ENCODE peak calls at places on chromosomes 5 and 9, in nine cellular contexts. One of them, this sample, is unnamed.

GRCh38 chr5:89729623-89730390 is 679.7 kb downstream of the CETN3 start:
- DNase-seq in pancreas: no peak
- DNase-seq in lung: no peak
- DNase-seq in heart right ventricle: no peak
- DNase-seq in RWPE2: no peak
- DNase-seq in CD8-positive, alpha-beta memory T cell: no peak
- DNase-seq in A549: no peak
- DNase-seq in right cardiac atrium: no peak
- DNase-seq in IMR-90: no peak
- DNase-seq in this sample: peak

GRCh38 chr9:82436480-82436879 is 447.9 kb downstream of the SPATA31D1 start:
- DNase-seq in pancreas: no peak
- DNase-seq in lung: no peak
- DNase-seq in heart right ventricle: no peak
- DNase-seq in RWPE2: no peak
- DNase-seq in CD8-positive, alpha-beta memory T cell: no peak
- DNase-seq in A549: no peak
- DNase-seq in right cardiac atrium: no peak
- DNase-seq in IMR-90: peak
- DNase-seq in this sample: peak

GRCh38 chr5:82735160-82735789 is 341.9 kb downstream of the TMEM167A start:
- DNase-seq in pancreas: no peak
- DNase-seq in lung: no peak
- DNase-seq in heart right ventricle: no peak
- DNase-seq in RWPE2: no peak
- DNase-seq in CD8-positive, alpha-beta memory T cell: no peak
- DNase-seq in A549: no peak
- DNase-seq in right cardiac atrium: no peak
- DNase-seq in IMR-90: peak
- DNase-seq in this sample: peak

GRCh38 chr9:23586906-23587305 is 239.1 kb downstream of the ELAVL2 start:
- DNase-seq in pancreas: no peak
- DNase-seq in lung: no peak
- DNase-seq in heart right ventricle: no peak
- DNase-seq in RWPE2: no peak
- DNase-seq in CD8-positive, alpha-beta memory T cell: no peak
- DNase-seq in A549: no peak
- DNase-seq in right cardiac atrium: no peak
- DNase-seq in IMR-90: no peak
- DNase-seq in this sample: no peak

GRCh38 chr5:122310886-122311285 is 1.2 kb upstream of the SNCAIP start:
- DNase-seq in pancreas: no peak
- DNase-seq in lung: no peak
- DNase-seq in heart right ventricle: no peak
- DNase-seq in RWPE2: no peak
- DNase-seq in CD8-positive, alpha-beta memory T cell: no peak
- DNase-seq in A549: no peak
- DNase-seq in right cardiac atrium: peak
- DNase-seq in IMR-90: no peak
- DNase-seq in this sample: no peak

GRCh38 chr5:38323645-38324295 is 65.4 kb downstream of the EGFLAM start:
- DNase-seq in pancreas: no peak
- DNase-seq in lung: no peak
- DNase-seq in heart right ventricle: no peak
- DNase-seq in RWPE2: no peak
- DNase-seq in CD8-positive, alpha-beta memory T cell: no peak
- DNase-seq in A549: no peak
- DNase-seq in right cardiac atrium: no peak
- DNase-seq in IMR-90: peak
- DNase-seq in this sample: peak

GRCh38 chr9:6302417-6302816 is 25.8 kb upstream of the TPD52L3 start:
- DNase-seq in pancreas: no peak
- DNase-seq in lung: no peak
- DNase-seq in heart right ventricle: no peak
- DNase-seq in RWPE2: no peak
- DNase-seq in CD8-positive, alpha-beta memory T cell: no peak
- DNase-seq in A549: peak
- DNase-seq in right cardiac atrium: no peak
- DNase-seq in IMR-90: peak
- DNase-seq in this sample: peak

GRCh38 chr5:135139397-135140134 is 105.5 kb upstream of the PITX1 start:
- DNase-seq in pancreas: no peak
- DNase-seq in lung: no peak
- DNase-seq in heart right ventricle: no peak
- DNase-seq in RWPE2: no peak
- DNase-seq in CD8-positive, alpha-beta memory T cell: no peak
- DNase-seq in A549: peak
- DNase-seq in right cardiac atrium: no peak
- DNase-seq in IMR-90: peak
- DNase-seq in this sample: peak

GRCh38 chr5:56840597-56840996 is 25.2 kb downstream of the MAP3K1 start:
- DNase-seq in pancreas: no peak
- DNase-seq in lung: no peak
- DNase-seq in heart right ventricle: no peak
- DNase-seq in RWPE2: no peak
- DNase-seq in CD8-positive, alpha-beta memory T cell: no peak
- DNase-seq in A549: no peak
- DNase-seq in right cardiac atrium: no peak
- DNase-seq in IMR-90: no peak
- DNase-seq in this sample: no peak

GRCh38 chr5:21031001-21031400 is 1043.0 kb upstream of the CDH18 start:
- DNase-seq in pancreas: no peak
- DNase-seq in lung: no peak
- DNase-seq in heart right ventricle: no peak
- DNase-seq in RWPE2: no peak
- DNase-seq in CD8-positive, alpha-beta memory T cell: no peak
- DNase-seq in A549: no peak
- DNase-seq in right cardiac atrium: no peak
- DNase-seq in IMR-90: no peak
- DNase-seq in this sample: no peak

GRCh38 chr9:136385015-136385414 is 11.5 kb upstream of the CARD9 start:
- DNase-seq in pancreas: no peak
- DNase-seq in lung: no peak
- DNase-seq in heart right ventricle: no peak
- DNase-seq in RWPE2: no peak
- DNase-seq in CD8-positive, alpha-beta memory T cell: peak
- DNase-seq in A549: no peak
- DNase-seq in right cardiac atrium: no peak
- DNase-seq in IMR-90: no peak
- DNase-seq in this sample: no peak

GRCh38 chr5:143448518-143448917 is 45.0 kb upstream of the NR3C1 start:
- DNase-seq in pancreas: no peak
- DNase-seq in lung: no peak
- DNase-seq in heart right ventricle: no peak
- DNase-seq in RWPE2: no peak
- DNase-seq in CD8-positive, alpha-beta memory T cell: peak
- DNase-seq in A549: no peak
- DNase-seq in right cardiac atrium: no peak
- DNase-seq in IMR-90: no peak
- DNase-seq in this sample: no peak

GRCh38 chr5:88952344-88952743 is 69.4 kb upstream of the MEF2C start:
- DNase-seq in pancreas: no peak
- DNase-seq in lung: no peak
- DNase-seq in heart right ventricle: no peak
- DNase-seq in RWPE2: no peak
- DNase-seq in CD8-positive, alpha-beta memory T cell: no peak
- DNase-seq in A549: no peak
- DNase-seq in right cardiac atrium: no peak
- DNase-seq in IMR-90: peak
- DNase-seq in this sample: peak

GRCh38 chr9:34374905-34375552 is 1.7 kb downstream of the MYORG start:
- DNase-seq in pancreas: peak
- DNase-seq in lung: no peak
- DNase-seq in heart right ventricle: no peak
- DNase-seq in RWPE2: no peak
- DNase-seq in CD8-positive, alpha-beta memory T cell: no peak
- DNase-seq in A549: peak
- DNase-seq in right cardiac atrium: no peak
- DNase-seq in IMR-90: no peak
- DNase-seq in this sample: peak

GRCh38 chr9:112091805-112092204 is 83.3 kb downstream of the SUSD1 start:
- DNase-seq in pancreas: peak
- DNase-seq in lung: no peak
- DNase-seq in heart right ventricle: no peak
- DNase-seq in RWPE2: no peak
- DNase-seq in CD8-positive, alpha-beta memory T cell: no peak
- DNase-seq in A549: peak
- DNase-seq in right cardiac atrium: no peak
- DNase-seq in IMR-90: peak
- DNase-seq in this sample: no peak

GRCh38 chr9:89888677-89889076 is 283.9 kb downstream of the GADD45G start:
- DNase-seq in pancreas: no peak
- DNase-seq in lung: no peak
- DNase-seq in heart right ventricle: no peak
- DNase-seq in RWPE2: peak
- DNase-seq in CD8-positive, alpha-beta memory T cell: no peak
- DNase-seq in A549: no peak
- DNase-seq in right cardiac atrium: no peak
- DNase-seq in IMR-90: no peak
- DNase-seq in this sample: no peak
- H3K4me3 ChIP-seq in pancreas: no peak
- H3K4me3 ChIP-seq in lung: no peak
- H3K4me3 ChIP-seq in heart right ventricle: no peak
- H3K4me3 ChIP-seq in RWPE2: no peak
- H3K4me3 ChIP-seq in CD8-positive, alpha-beta memory T cell: no peak
- H3K4me3 ChIP-seq in A549: no peak
- H3K4me3 ChIP-seq in right cardiac atrium: no peak
- H3K4me3 ChIP-seq in IMR-90: no peak
- H3K4me3 ChIP-seq in this sample: no peak

GRCh38 chr5:112737472-112738179 is at the start of gene APC:
- DNase-seq in pancreas: peak
- DNase-seq in lung: peak
- DNase-seq in heart right ventricle: peak
- DNase-seq in RWPE2: peak
- DNase-seq in CD8-positive, alpha-beta memory T cell: peak
- DNase-seq in A549: peak
- DNase-seq in right cardiac atrium: peak
- DNase-seq in IMR-90: peak
- DNase-seq in this sample: peak
- H3K4me3 ChIP-seq in pancreas: peak
- H3K4me3 ChIP-seq in lung: peak
- H3K4me3 ChIP-seq in heart right ventricle: peak
- H3K4me3 ChIP-seq in RWPE2: peak
- H3K4me3 ChIP-seq in CD8-positive, alpha-beta memory T cell: peak
- H3K4me3 ChIP-seq in A549: peak
- H3K4me3 ChIP-seq in right cardiac atrium: peak
- H3K4me3 ChIP-seq in IMR-90: peak
- H3K4me3 ChIP-seq in this sample: peak

GRCh38 chr5:8462565-8462964 is 593.6 kb downstream of the MTRR start:
- DNase-seq in pancreas: no peak
- DNase-seq in lung: no peak
- DNase-seq in heart right ventricle: no peak
- DNase-seq in RWPE2: no peak
- DNase-seq in CD8-positive, alpha-beta memory T cell: no peak
- DNase-seq in A549: no peak
- DNase-seq in right cardiac atrium: no peak
- DNase-seq in IMR-90: no peak
- DNase-seq in this sample: no peak

GRCh38 chr5:8457187-8458037 is 588.5 kb downstream of the MTRR start:
- DNase-seq in pancreas: peak
- DNase-seq in lung: peak
- DNase-seq in heart right ventricle: peak
- DNase-seq in RWPE2: peak
- DNase-seq in CD8-positive, alpha-beta memory T cell: peak
- DNase-seq in A549: peak
- DNase-seq in right cardiac atrium: peak
- DNase-seq in IMR-90: peak
- DNase-seq in this sample: peak

GRCh38 chr5:8458038-8458383 is 589.1 kb downstream of the MTRR start:
- DNase-seq in pancreas: peak
- DNase-seq in lung: no peak
- DNase-seq in heart right ventricle: no peak
- DNase-seq in RWPE2: peak
- DNase-seq in CD8-positive, alpha-beta memory T cell: no peak
- DNase-seq in A549: no peak
- DNase-seq in right cardiac atrium: peak
- DNase-seq in IMR-90: peak
- DNase-seq in this sample: peak

GRCh38 chr5:8461543-8461942 is 592.6 kb downstream of the MTRR start:
- DNase-seq in pancreas: no peak
- DNase-seq in lung: no peak
- DNase-seq in heart right ventricle: no peak
- DNase-seq in RWPE2: no peak
- DNase-seq in CD8-positive, alpha-beta memory T cell: no peak
- DNase-seq in A549: no peak
- DNase-seq in right cardiac atrium: no peak
- DNase-seq in IMR-90: no peak
- DNase-seq in this sample: no peak

DNA sequence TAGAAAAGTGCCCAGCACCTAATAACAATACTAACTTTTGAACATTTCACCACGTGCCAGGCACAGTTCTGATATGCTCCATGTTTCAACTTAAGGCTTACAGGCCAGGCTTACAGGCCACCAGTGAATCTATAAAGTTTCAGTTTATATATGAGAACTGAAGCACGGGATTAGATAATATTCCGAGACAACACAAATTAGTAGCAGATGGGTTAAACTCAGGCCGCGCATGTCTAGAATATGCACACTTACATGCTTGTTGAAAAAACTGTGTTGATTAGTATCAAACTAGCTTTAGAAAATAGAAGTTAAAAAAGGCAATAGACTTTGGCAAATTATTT is 587.9 kb downstream of the MTRR start:
- DNase-seq in pancreas: no peak
- DNase-seq in lung: no peak
- DNase-seq in heart right ventricle: no peak
- DNase-seq in RWPE2: no peak
- DNase-seq in CD8-positive, alpha-beta memory T cell: no peak
- DNase-seq in A549: no peak
- DNase-seq in right cardiac atrium: no peak
- DNase-seq in IMR-90: peak
- DNase-seq in this sample: no peak
- H3K4me3 ChIP-seq in pancreas: no peak
- H3K4me3 ChIP-seq in lung: no peak
- H3K4me3 ChIP-seq in heart right ventricle: peak
- H3K4me3 ChIP-seq in RWPE2: peak
- H3K4me3 ChIP-seq in CD8-positive, alpha-beta memory T cell: peak
- H3K4me3 ChIP-seq in A549: peak
- H3K4me3 ChIP-seq in right cardiac atrium: peak
- H3K4me3 ChIP-seq in IMR-90: peak
- H3K4me3 ChIP-seq in this sample: no peak

DNA sequence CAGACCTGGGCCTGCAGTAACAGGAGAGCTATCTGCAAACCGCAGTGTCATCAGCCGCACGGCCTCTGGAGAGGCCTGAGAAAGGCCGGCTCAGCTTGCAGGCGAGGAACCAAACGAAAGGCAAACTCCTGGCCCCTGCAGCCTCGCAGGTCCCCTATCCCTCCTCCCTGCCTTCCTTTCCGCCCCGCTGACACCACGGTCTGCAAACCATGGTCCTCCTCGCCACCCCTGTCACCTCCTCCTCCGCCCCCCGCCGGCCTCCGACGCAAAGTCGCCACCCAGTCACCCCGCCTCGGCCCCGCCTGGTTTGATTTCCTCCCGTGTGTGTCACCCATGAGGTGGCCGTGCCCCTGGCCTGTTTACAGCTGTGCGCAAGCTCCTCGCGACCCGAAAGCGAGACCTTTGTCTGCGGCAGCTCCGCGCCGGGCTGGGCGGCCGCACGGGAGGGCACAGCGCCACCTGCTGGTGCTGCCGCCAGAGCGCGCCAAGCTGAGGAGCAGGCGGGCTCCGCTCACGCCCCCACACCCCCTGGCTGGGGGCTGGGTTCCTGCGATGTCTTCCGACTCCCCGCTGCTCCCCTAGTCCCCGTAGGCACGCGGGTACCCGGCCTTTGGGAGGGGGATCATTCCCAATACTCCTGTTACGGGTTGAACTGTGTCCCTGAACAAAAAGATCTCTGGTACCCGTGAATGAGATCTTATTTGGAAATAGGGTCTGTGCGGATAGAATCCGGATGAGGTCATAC is 19.4 kb downstream of the GBGT1 start:
- DNase-seq in pancreas: no peak
- DNase-seq in lung: peak
- DNase-seq in heart right ventricle: peak
- DNase-seq in RWPE2: peak
- DNase-seq in CD8-positive, alpha-beta memory T cell: peak
- DNase-seq in A549: peak
- DNase-seq in right cardiac atrium: peak
- DNase-seq in IMR-90: peak
- DNase-seq in this sample: no peak
- H3K4me3 ChIP-seq in pancreas: no peak
- H3K4me3 ChIP-seq in lung: no peak
- H3K4me3 ChIP-seq in heart right ventricle: peak
- H3K4me3 ChIP-seq in RWPE2: no peak
- H3K4me3 ChIP-seq in CD8-positive, alpha-beta memory T cell: peak
- H3K4me3 ChIP-seq in A549: peak
- H3K4me3 ChIP-seq in right cardiac atrium: no peak
- H3K4me3 ChIP-seq in IMR-90: peak
- H3K4me3 ChIP-seq in this sample: peak